ENCODE peak calls at places on chromosomes 3 and 15, in four cellular contexts. H, G, V and D are unnamed samples.

GRCh38 chr3:156691920-156692319 is 17.5 kb downstream of the TIPARP start:
- DNase-seq in H (no peak), G (no peak), V (no peak), D (no peak)

GRCh38 chr3:22893631-22894377 is 309.3 kb upstream of the UBE2E2 start:
- DNase-seq in H (no peak), G (no peak), V (no peak), D (no peak)

GRCh38 chr3:50122661-50123391 is 32.3 kb upstream of the SEMA3F start:
- DNase-seq in H (peak; percentile 2), G (no peak), V (no peak), D (no peak)

GRCh38 chr3:139718415-139718814 is 40.6 kb upstream of the NMNAT3 start:
- DNase-seq in H (peak; percentile 44), G (peak; percentile 24), V (peak; percentile 18), D (no peak)

GRCh38 chr3:31652296-31652695 is 119.6 kb downstream of the STT3B start:
- DNase-seq in H (no peak), G (no peak), V (no peak), D (no peak)

GRCh38 chr3:120200836-120201235 is 84.2 kb downstream of the GPR156 start:
- DNase-seq in H (no peak), G (no peak), V (no peak), D (no peak)

GRCh38 chr3:177050466-177051237 is 146.6 kb downstream of the TBL1XR1 start:
- DNase-seq in H (no peak), G (no peak), V (peak; percentile 13), D (no peak)

GRCh38 chr3:131933665-131934064 is 101.1 kb downstream of the CPNE4 start:
- DNase-seq in H (no peak), G (no peak), V (no peak), D (no peak)

GRCh38 chr15:89155656-89156055 is 65.7 kb downstream of the RLBP1 start:
- DNase-seq in H (peak; percentile 68), G (no peak), V (no peak), D (no peak)

GRCh38 chr3:25027639-25028038 is 400.4 kb upstream of the RARB start:
- DNase-seq in H (no peak), G (no peak), V (no peak), D (no peak)

GRCh38 chr15:92377083-92377789 is 16.4 kb upstream of the ST8SIA2 start:
- DNase-seq in H (peak; percentile 47), G (no peak), V (no peak), D (no peak)

GRCh38 chr3:193829781-193830180 is 236.8 kb downstream of the OPA1 start:
- DNase-seq in H (no peak), G (peak; percentile 90), V (no peak), D (peak; percentile 81)

GRCh38 chr3:177608443-177608842 is 411.2 kb upstream of the TBL1XR1 start:
- DNase-seq in H (no peak), G (no peak), V (no peak), D (no peak)

GRCh38 chr15:85642693-85643058 is 152.0 kb downstream of the KLHL25 start:
- DNase-seq in H (peak; percentile 64), G (no peak), V (no peak), D (no peak)

GRCh38 chr15:63599401-63600000 is 2.3 kb downstream of the FBXL22 start:
- DNase-seq in H (peak; percentile 64), G (peak; percentile 64), V (peak; percentile 34), D (no peak)

GRCh38 chr3:171230857-171231256 is 204.3 kb upstream of the SLC2A2 start:
- DNase-seq in H (no peak), G (no peak), V (no peak), D (no peak)

GRCh38 chr3:141280086-141280485 is 48.5 kb downstream of the PXYLP1 start:
- DNase-seq in H (no peak), G (no peak), V (no peak), D (no peak)

GRCh38 chr3:125137432-125138033 is 75.0 kb downstream of the SLC12A8 start:
- DNase-seq in H (no peak), G (peak; percentile 78), V (no peak), D (peak; percentile 38)

GRCh38 chr3:175226444-175226843 is 367.3 kb downstream of the NAALADL2 start:
- DNase-seq in H (no peak), G (no peak), V (no peak), D (no peak)

GRCh38 chr15:25875551-25875950 is 12.4 kb upstream of the ATP10A start:
- DNase-seq in H (no peak), G (no peak), V (no peak), D (no peak)

GRCh38 chr3:14439501-14440167 is 37.2 kb downstream of the SLC6A6 start:
- DNase-seq in H (peak; percentile 83), G (peak; percentile 31), V (no peak), D (no peak)

GRCh38 chr3:178396318-178396717 is 139.9 kb upstream of the KCNMB2 start:
- DNase-seq in H (no peak), G (no peak), V (no peak), D (no peak)

GRCh38 chr15:44720460-44721185 is 9.3 kb downstream of the B2M start:
- DNase-seq in H (no peak), G (no peak), V (no peak), D (no peak)

GRCh38 chr15:38231430-38231829 is 21.2 kb upstream of the SPRED1 start:
- DNase-seq in H (no peak), G (no peak), V (no peak), D (no peak)

GRCh38 chr3:123337226-123337625 is 111.7 kb downstream of the ADCY5 start:
- DNase-seq in H (peak; percentile 6), G (no peak), V (no peak), D (no peak)

GRCh38 chr15:90016721-90017120 is 15.6 kb downstream of the ZNF710 start:
- DNase-seq in H (no peak), G (no peak), V (no peak), D (no peak)

GRCh38 chr3:127354761-127355160 is 66.9 kb upstream of the PRR20G start:
- DNase-seq in H (no peak), G (no peak), V (no peak), D (no peak)

GRCh38 chr15:71807691-71808091 is 2.7 kb upstream of the NR2E3 start:
- DNase-seq in H (no peak), G (no peak), V (no peak), D (no peak)

GRCh38 chr3:122246214-122246613 is 62.7 kb downstream of the CASR start:
- DNase-seq in H (no peak), G (no peak), V (no peak), D (no peak)

GRCh38 chr3:16050641-16051467 is 123.6 kb upstream of the GALNT15 start:
- DNase-seq in H (peak; percentile 22), G (no peak), V (no peak), D (no peak)

GRCh38 chr15:46709461-46709860 is 1007.8 kb upstream of the SEMA6D start:
- DNase-seq in H (no peak), G (no peak), V (no peak), D (no peak)

GRCh38 chr3:43155464-43156121 is 49.7 kb upstream of the POMGNT2 start:
- DNase-seq in H (peak; percentile 60), G (peak; percentile 47), V (peak; percentile 51), D (peak; percentile 16)

GRCh38 chr15:62389887-62390792 is 225.1 kb upstream of the C2CD4B start:
- DNase-seq in H (peak; percentile 72), G (peak; percentile 63), V (peak; percentile 52), D (peak; percentile 10)

GRCh38 chr15:62390793-62391543 is 225.9 kb upstream of the C2CD4B start:
- DNase-seq in H (peak; percentile 44), G (peak; percentile 34), V (peak; percentile 32), D (no peak)

GRCh38 chr15:62392411-62392810 is 227.3 kb upstream of the C2CD4B start:
- DNase-seq in H (peak; percentile 22), G (no peak), V (peak; percentile 75), D (no peak)

GRCh38 chr15:62393196-62393595 is 228.1 kb upstream of the C2CD4B start:
- DNase-seq in H (no peak), G (no peak), V (no peak), D (no peak)

GRCh38 chr15:62391565-62392262 is 226.6 kb upstream of the C2CD4B start:
- DNase-seq in H (peak; percentile 63), G (peak; percentile 50), V (peak; percentile 29), D (no peak)
- TF ChIP-seq CTCF in H (peak; percentile 65), G (no peak), V (peak; percentile 81), D (peak; percentile 40)

GRCh38 chr3:129607391-129608068 is 1.1 kb upstream of the PLXND1 start:
- DNase-seq in H (no peak), G (no peak), V (no peak), D (no peak)
- H3K4me3 ChIP-seq in H (peak overlapping the region; percentile 68), G (peak overlapping the region; percentile 61), V (peak overlapping the region; percentile 82), D (peak overlapping the region; percentile 39)

DNA sequence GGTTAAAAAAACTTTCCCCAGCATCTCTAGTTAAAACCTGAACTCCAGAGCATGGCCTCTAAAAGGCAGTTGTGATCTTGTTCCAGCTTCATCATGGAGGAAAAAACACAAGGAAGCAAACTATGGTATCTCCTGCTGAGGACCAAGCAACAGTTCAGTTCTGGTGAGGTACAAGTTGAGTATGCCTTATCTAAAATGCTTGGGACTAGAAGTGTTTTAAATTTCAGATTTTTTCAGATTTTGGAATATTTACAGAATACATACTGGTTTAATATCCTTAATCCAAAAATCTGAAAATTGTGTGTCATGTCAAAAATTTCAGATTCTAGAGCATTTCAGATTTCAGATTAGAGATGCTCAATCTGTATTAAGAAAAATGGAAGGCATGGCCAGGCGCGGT is 9.7 kb downstream of the DBR1 start:
- DNase-seq in H (no peak), G (no peak), V (no peak), D (no peak)
- H3K36me3 ChIP-seq in H (peaks cover 92% of the 10 kb centered on the region), G (peaks cover 13% of the 10 kb centered on the region), V (peaks cover 51% of the 10 kb centered on the region), D (peaks cover 2% of the 10 kb centered on the region)

GRCh38 chr15:74631408-74631807 is 15.8 kb downstream of the CLK3 start:
- DNase-seq in H (no peak), G (no peak), V (peak; percentile 78), D (no peak)

GRCh38 chr15:74631087-74631385 is 15.4 kb downstream of the CLK3 start:
- DNase-seq in H (no peak), G (no peak), V (no peak), D (no peak)

GRCh38 chr15:74628949-74629348 is 13.3 kb downstream of the CLK3 start:
- DNase-seq in H (no peak), G (no peak), V (no peak), D (no peak)

GRCh38 chr15:74631935-74632560 is 16.4 kb downstream of the CLK3 start:
- DNase-seq in H (peak; percentile 54), G (peak; percentile 57), V (peak; percentile 46), D (no peak)

DNA sequence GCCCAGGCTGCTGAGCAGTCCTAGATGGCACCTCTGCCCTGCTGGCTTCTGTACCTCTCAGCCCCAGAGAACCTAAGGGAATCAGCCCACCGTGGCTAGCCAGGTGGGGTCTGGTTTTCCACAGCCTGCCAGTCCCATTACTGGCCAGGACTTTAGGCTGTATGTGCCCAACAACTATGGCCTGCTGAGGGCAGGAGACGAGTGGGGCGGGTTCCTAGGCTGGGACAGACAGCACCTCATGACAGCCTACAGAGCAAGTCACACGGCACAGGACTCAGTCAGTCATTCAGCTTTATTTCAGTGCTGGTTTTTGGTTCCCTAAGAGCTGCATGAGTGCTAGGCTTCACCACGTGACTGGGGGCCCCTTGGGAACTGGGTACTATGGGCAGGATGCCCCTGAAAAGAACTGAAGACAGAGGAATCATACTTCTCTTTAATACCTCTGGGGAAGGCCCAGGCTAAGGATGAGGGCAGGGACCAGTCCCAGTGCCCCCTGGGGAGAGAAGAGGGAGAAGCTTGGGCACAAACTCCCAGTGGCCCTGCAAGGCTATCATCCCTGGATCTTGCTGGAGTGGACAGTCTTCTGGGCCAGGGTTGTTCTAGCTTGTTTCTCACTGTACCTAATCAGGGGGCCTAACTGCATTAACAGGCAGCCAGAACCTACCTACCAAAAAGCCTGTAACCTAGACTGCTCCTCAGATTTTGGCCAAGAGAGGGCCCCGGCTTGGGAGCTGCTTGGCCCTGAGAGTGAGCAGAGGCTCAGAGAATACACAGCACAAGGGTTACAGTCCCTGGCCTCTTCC is 14.8 kb downstream of the CLK3 start:
- DNase-seq in H (no peak), G (no peak), V (no peak), D (no peak)
- TF ChIP-seq CTCF in H (no peak), G (no peak), V (no peak), D (no peak)